ENCODE peak calls at places on chromosomes 13 and 19, in six cellular contexts. H, C, B, W, G and L are unnamed samples.
A peak's percentile ranks its signal among the peaks of the same experiment; 100 is the strongest.

GRCh38 chr19:49389406-49389805 is 1.4 kb downstream of the KASH5 start:
- DNase-seq in H (no peak), C (no peak), B (no peak), W (no peak), G (no peak), L (no peak)

GRCh38 chr19:47495478-47496372 is 11.7 kb upstream of the KPTN start:
- DNase-seq in H (no peak), C (no peak), B (no peak), W (no peak), G (no peak), L (no peak)

GRCh38 chr19:49395581-49396407 is 7.7 kb downstream of the KASH5 start:
- DNase-seq in H (no peak), C (no peak), B (no peak), W (no peak), G (no peak), L (no peak)

GRCh38 chr19:30333291-30334065 is 38.7 kb upstream of the ZNF536 start:
- DNase-seq in H (no peak), C (no peak), B (no peak), W (no peak), G (no peak), L (no peak)

GRCh38 chr13:76823969-76824368 is 62.2 kb downstream of the KCTD12 start:
- DNase-seq in H (no peak), C (no peak), B (no peak), W (no peak), G (no peak), L (no peak)

GRCh38 chr13:51945149-51945548 is 66.1 kb downstream of the ATP7B start:
- DNase-seq in H (no peak), C (no peak), B (no peak), W (no peak), G (no peak), L (no peak)

GRCh38 chr19:56301886-56302620 is 12.6 kb downstream of the ZSCAN5A start:
- DNase-seq in H (no peak), C (no peak), B (no peak), W (no peak), G (no peak), L (no peak)

GRCh38 chr19:57171551-57172081 is 4.3 kb upstream of the DUXA start:
- DNase-seq in H (no peak), C (peak; percentile 38), B (peak; percentile 22), W (peak; percentile 38), G (peak; percentile 72), L (peak; percentile 29)

GRCh38 chr19:10520652-10521318 is 3.5 kb upstream of the S1PR5 start:
- DNase-seq in H (no peak), C (peak; percentile 57), B (peak; percentile 69), W (no peak), G (no peak), L (no peak)

GRCh38 chr13:18964942-18965341 is 216.7 kb downstream of the TUBA3C start:
- DNase-seq in H (no peak), C (no peak), B (no peak), W (no peak), G (no peak), L (no peak)

GRCh38 chr19:33677745-33678426 is 56.1 kb downstream of the CHST8 start:
- DNase-seq in H (no peak), C (peak; percentile 1), B (no peak), W (no peak), G (no peak), L (no peak)

GRCh38 chr13:21632196-21632595 is 28.2 kb upstream of the MICU2 start:
- DNase-seq in H (no peak), C (no peak), B (no peak), W (no peak), G (no peak), L (no peak)

GRCh38 chr19:45403781-45404556 is 900 bp downstream of the PPP1R13L start:
- DNase-seq in H (no peak), C (peak; percentile 75), B (peak; percentile 60), W (peak; percentile 22), G (peak; percentile 76), L (peak; percentile 63)

GRCh38 chr13:24107955-24108614 is 52.4 kb upstream of the SPATA13 start:
- DNase-seq in H (no peak), C (no peak), B (no peak), W (no peak), G (no peak), L (no peak)

GRCh38 chr19:17605761-17606745 is 50.6 kb downstream of the COLGALT1 start:
- DNase-seq in H (peak; percentile 26), C (peak; percentile 58), B (peak; percentile 77), W (peak; percentile 70), G (peak; percentile 95), L (peak; percentile 73)

GRCh38 chr13:24308488-24309020 is 826 bp upstream of the C1QTNF9 start:
- DNase-seq in H (no peak), C (no peak), B (no peak), W (no peak), G (no peak), L (no peak)

GRCh38 chr19:29439688-29440550 is 85.9 kb upstream of the VSTM2B start:
- DNase-seq in H (no peak), C (no peak), B (no peak), W (no peak), G (no peak), L (no peak)

GRCh38 chr19:47729799-47730520 is 15.4 kb upstream of the NOP53 start:
- DNase-seq in H (no peak), C (peak; percentile 80), B (peak; percentile 52), W (no peak), G (peak; percentile 95), L (no peak)

GRCh38 chr13:24128962-24129361 is 31.6 kb upstream of the SPATA13 start:
- DNase-seq in H (no peak), C (no peak), B (no peak), W (no peak), G (no peak), L (no peak)

GRCh38 chr13:20873348-20873747 is 29.2 kb downstream of the XPO4 start:
- DNase-seq in H (peak; percentile 80), C (peak; percentile 59), B (peak; percentile 54), W (peak; percentile 30), G (no peak), L (no peak)

GRCh38 chr19:36101550-36102327 is 9.2 kb upstream of the OVOL3 start:
- DNase-seq in H (no peak), C (no peak), B (no peak), W (no peak), G (no peak), L (no peak)

GRCh38 chr13:113139580-113139979 is 17.0 kb downstream of the F10 start:
- DNase-seq in H (no peak), C (no peak), B (no peak), W (no peak), G (no peak), L (no peak)